ENCODE peak calls at places on chromosomes 1 and 21, in seven cellular contexts. I is GM23338; N is CD8-positive, alpha-beta memory T cell; O is aorta; E is PC-3; L is lower lobe of right lung; Z is SJSA1. W is an unnamed sample.
A peak's percentile ranks its signal among the peaks of the same experiment; 100 is the strongest.

GRCh38 chr1:110877364-110877763 is 4.4 kb downstream of the CD53 start:
- DNase-seq in I (no peak), N (no peak), L (no peak), Z (no peak), E (no peak), O (no peak), W (no peak)

GRCh38 chr1:221856188-221857093 is 114.6 kb upstream of the DUSP10 start:
- DNase-seq in O (no peak), N (no peak), Z (no peak), I (no peak), E (peak; percentile 41), L (no peak), W (no peak)

GRCh38 chr21:32248616-32249550 is 30.0 kb downstream of the MIS18A start:
- DNase-seq in E (no peak), Z (peak; percentile 33), L (no peak), I (no peak), O (no peak), N (no peak), W (no peak)

GRCh38 chr1:19477284-19478240 is 7.8 kb downstream of the CAPZB start:
- DNase-seq in N (peak; percentile 56), E (no peak), Z (no peak), O (peak; percentile 65), I (no peak), L (peak; percentile 63), W (peak; percentile 48)

GRCh38 chr1:230057681-230058565 is 9.1 kb upstream of the GALNT2 start:
- DNase-seq in E (no peak), N (no peak), I (no peak), Z (no peak), O (no peak), L (no peak), W (no peak)

GRCh38 chr1:244074559-244075171 is 23.6 kb downstream of the ZBTB18 start:
- DNase-seq in Z (no peak), O (no peak), E (no peak), L (no peak), N (peak; percentile 86), I (no peak), W (peak; percentile 47)

GRCh38 chr1:220824031-220824989 is 37.6 kb downstream of the MTARC1 start:
- DNase-seq in Z (peak; percentile 11), N (no peak), L (no peak), I (peak; percentile 20), O (no peak), E (no peak), W (no peak)

GRCh38 chr1:184910596-184910995 is 63.7 kb downstream of the NIBAN1 start:
- DNase-seq in E (no peak), Z (no peak), I (no peak), O (peak; percentile 81), L (no peak), N (no peak), W (peak; percentile 29)

GRCh38 chr1:151510614-151510956 is 602 bp upstream of the CGN start:
- DNase-seq in Z (no peak), I (no peak), N (no peak), E (no peak), O (no peak), L (no peak), W (no peak)

GRCh38 chr1:116556289-116557006 is 14.4 kb downstream of the CD58 start:
- DNase-seq in I (no peak), Z (peak; percentile 86), N (no peak), O (peak; percentile 86), E (peak; percentile 98), L (peak; percentile 71), W (peak; percentile 67)

GRCh38 chr1:154910851-154911250 is 25.7 kb downstream of the PMVK start:
- DNase-seq in N (no peak), E (no peak), Z (no peak), O (no peak), L (no peak), I (no peak), W (no peak)

DNA sequence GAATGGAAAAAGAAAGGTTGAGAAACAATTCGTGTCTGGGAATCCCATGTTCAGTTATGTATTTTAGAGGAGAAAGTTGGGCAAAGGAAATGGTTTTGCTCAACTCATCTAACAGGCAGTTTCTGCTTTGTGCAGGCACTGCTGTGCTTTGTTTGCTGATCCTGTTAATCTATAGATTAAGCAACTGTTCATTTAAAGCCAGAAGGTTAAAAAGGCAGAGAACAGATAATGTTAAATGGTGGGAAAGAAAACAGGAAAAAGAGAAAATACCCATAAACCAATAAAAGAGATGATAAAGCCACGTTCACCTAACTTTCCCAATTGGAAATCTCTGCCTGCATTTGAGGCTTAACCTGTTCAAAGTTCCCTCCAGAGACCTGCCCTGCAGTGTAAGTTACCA is 70.0 kb downstream of the APP start:
- DNase-seq in L (no peak), Z (peak; percentile 5), O (no peak), N (no peak), E (no peak), I (no peak), W (no peak)
- H3K4me1 ChIP-seq in L (no peaks in the 10 kb centered on the region), Z (peaks cover 26% of the 10 kb centered on the region), O (no peaks in the 10 kb centered on the region), N (no peaks in the 10 kb centered on the region), E (peaks cover 15% of the 10 kb centered on the region), I (peaks cover 41% of the 10 kb centered on the region), W (peaks cover 4% of the 10 kb centered on the region)

GRCh38 chr1:160315359-160315758 is 27.7 kb downstream of the COPA start:
- DNase-seq in I (no peak), E (no peak), L (no peak), O (no peak), Z (no peak), N (no peak), W (no peak)
- H3K36me3 ChIP-seq in I (peaks cover 45% of the 10 kb centered on the region), E (peaks cover 78% of the 10 kb centered on the region), L (peaks cover 98% of the 10 kb centered on the region), O (peaks cover 7% of the 10 kb centered on the region), Z (peaks cover 88% of the 10 kb centered on the region), N (peaks cover 73% of the 10 kb centered on the region), W (peaks cover 21% of the 10 kb centered on the region)

GRCh38 chr1:10778640-10779039 is 17.8 kb downstream of the CASZ1 start:
- DNase-seq in E (no peak), N (no peak), O (no peak), I (no peak), Z (no peak), L (peak; percentile 27), W (peak; percentile 66)

GRCh38 chr1:10776206-10776905 is 20.1 kb downstream of the CASZ1 start:
- DNase-seq in I (no peak), L (peak; percentile 30), Z (no peak), O (no peak), N (no peak), E (peak; percentile 53), W (peak; percentile 53)

GRCh38 chr1:10779841-10780240 is 16.6 kb downstream of the CASZ1 start:
- DNase-seq in I (no peak), L (peak; percentile 27), N (no peak), Z (no peak), O (no peak), E (no peak), W (peak; percentile 64)

GRCh38 chr1:10779201-10779600 is 17.2 kb downstream of the CASZ1 start:
- DNase-seq in N (no peak), E (peak; percentile 92), O (no peak), Z (no peak), L (peak; percentile 59), I (no peak), W (peak; percentile 87)

GRCh38 chr1:10777749-10778574 is 18.5 kb downstream of the CASZ1 start:
- DNase-seq in E (no peak), N (no peak), O (no peak), L (no peak), I (no peak), Z (no peak), W (no peak)
- H3K4me1 ChIP-seq in E (peaks cover 26% of the 10 kb centered on the region), N (no peaks in the 10 kb centered on the region), O (no peaks in the 10 kb centered on the region), L (peaks cover 18% of the 10 kb centered on the region), I (no peaks in the 10 kb centered on the region), Z (no peaks in the 10 kb centered on the region), W (peaks cover 40% of the 10 kb centered on the region)

GRCh38 chr1:15422871-15423270 is 13.2 kb downstream of the EFHD2 start:
- DNase-seq in E (no peak), L (no peak), I (no peak), N (no peak), O (no peak), Z (no peak), W (no peak)

GRCh38 chr1:15424146-15424667 is 14.0 kb upstream of the CTRC start:
- DNase-seq in N (no peak), L (peak; percentile 69), E (no peak), Z (no peak), O (no peak), I (no peak), W (peak; percentile 92)

GRCh38 chr1:15418811-15419515 is 9.3 kb downstream of the EFHD2 start:
- DNase-seq in L (no peak), I (no peak), Z (peak; percentile 70), O (no peak), E (no peak), N (no peak), W (peak; percentile 47)

GRCh38 chr1:15423355-15424077 is 13.8 kb downstream of the EFHD2 start:
- DNase-seq in Z (no peak), N (no peak), L (no peak), E (no peak), I (no peak), O (no peak), W (peak; percentile 57)

DNA sequence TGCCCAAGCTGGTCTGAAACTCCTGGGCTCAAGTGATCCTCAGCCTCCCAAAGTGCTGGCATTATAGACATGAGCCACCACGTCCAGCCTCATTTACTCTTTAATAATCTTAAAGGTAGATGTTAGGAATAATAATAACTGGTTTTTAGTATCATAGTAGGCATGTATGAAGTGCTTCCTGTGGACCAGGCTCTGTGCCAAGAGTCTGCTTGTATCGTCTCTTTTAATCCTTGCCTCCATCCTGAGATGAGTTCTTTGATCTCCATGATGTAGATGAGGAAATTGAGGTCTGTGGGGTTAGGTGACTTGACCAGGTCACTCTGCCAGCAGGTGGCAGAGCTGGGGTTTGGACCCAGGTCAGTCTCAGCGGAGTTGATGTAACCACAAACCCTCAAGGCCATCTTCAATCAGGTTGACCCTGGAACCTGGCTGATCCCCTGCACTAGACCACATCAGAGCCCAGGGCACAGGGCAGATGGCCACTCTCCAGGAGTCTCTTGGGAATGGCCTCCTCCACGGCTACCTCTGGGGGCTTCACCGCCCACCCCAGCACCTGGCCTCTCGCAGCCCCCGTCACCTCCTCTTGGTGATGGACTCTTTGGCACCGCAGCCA is 11.3 kb downstream of the EFHD2 start:
- DNase-seq in O (no peak), L (no peak), I (no peak), E (no peak), N (no peak), Z (no peak), W (peak; percentile 51)
- H3K36me3 ChIP-seq in O (no peaks in the 10 kb centered on the region), L (peaks cover 11% of the 10 kb centered on the region), I (no peaks in the 10 kb centered on the region), E (peaks cover 15% of the 10 kb centered on the region), N (peaks cover 8% of the 10 kb centered on the region), Z (peaks cover 72% of the 10 kb centered on the region), W (no peaks in the 10 kb centered on the region)

GRCh38 chr21:44988607-44989537 is 49.0 kb downstream of the SLX9 start:
- DNase-seq in I (no peak), N (no peak), L (peak; percentile 30), E (no peak), O (peak; percentile 36), Z (no peak), W (peak; percentile 37)
- H3K4me1 ChIP-seq in I (no peaks in the 10 kb centered on the region), N (no peaks in the 10 kb centered on the region), L (peaks cover 6% of the 10 kb centered on the region), E (no peaks in the 10 kb centered on the region), O (no peaks in the 10 kb centered on the region), Z (peaks cover 24% of the 10 kb centered on the region), W (no peaks in the 10 kb centered on the region)